ENCODE peak calls at places on chromosomes 3 and 15, in eight cellular contexts. One of them, this sample, is unnamed.

GRCh38 chr3:106176734-106177133 is 307.9 kb upstream of the CBLB start:
- DNase-seq in lower lobe of right lung: no peak
- DNase-seq in cardiac fibroblast: peak
- DNase-seq in HFF-Myc: no peak
- DNase-seq in left ventricle myocardium inferior: no peak
- DNase-seq in psoas muscle: no peak
- DNase-seq in AG04450: no peak
- DNase-seq in GM13976: peak
- DNase-seq in this sample: no peak

GRCh38 chr3:128917291-128917690 is 37.9 kb downstream of the ACAD9 start:
- DNase-seq in lower lobe of right lung: no peak
- DNase-seq in cardiac fibroblast: no peak
- DNase-seq in HFF-Myc: no peak
- DNase-seq in left ventricle myocardium inferior: no peak
- DNase-seq in psoas muscle: no peak
- DNase-seq in AG04450: no peak
- DNase-seq in GM13976: no peak
- DNase-seq in this sample: no peak

GRCh38 chr3:172125963-172126403 is 86.6 kb downstream of the FNDC3B start:
- DNase-seq in lower lobe of right lung: peak
- DNase-seq in cardiac fibroblast: peak
- DNase-seq in HFF-Myc: peak
- DNase-seq in left ventricle myocardium inferior: peak
- DNase-seq in psoas muscle: peak
- DNase-seq in AG04450: no peak
- DNase-seq in GM13976: no peak
- DNase-seq in this sample: no peak

GRCh38 chr15:65836665-65837064 is 32.6 kb upstream of the RAB11A start:
- DNase-seq in lower lobe of right lung: no peak
- DNase-seq in cardiac fibroblast: no peak
- DNase-seq in HFF-Myc: no peak
- DNase-seq in left ventricle myocardium inferior: no peak
- DNase-seq in psoas muscle: no peak
- DNase-seq in AG04450: no peak
- DNase-seq in GM13976: no peak
- DNase-seq in this sample: no peak

GRCh38 chr3:13866406-13866965 is 13.4 kb downstream of the WNT7A start:
- DNase-seq in lower lobe of right lung: no peak
- DNase-seq in cardiac fibroblast: no peak
- DNase-seq in HFF-Myc: no peak
- DNase-seq in left ventricle myocardium inferior: no peak
- DNase-seq in psoas muscle: no peak
- DNase-seq in AG04450: no peak
- DNase-seq in GM13976: no peak
- DNase-seq in this sample: no peak

GRCh38 chr3:167602041-167602440 is 51.7 kb downstream of the WDR49 start:
- DNase-seq in lower lobe of right lung: no peak
- DNase-seq in cardiac fibroblast: no peak
- DNase-seq in HFF-Myc: no peak
- DNase-seq in left ventricle myocardium inferior: no peak
- DNase-seq in psoas muscle: no peak
- DNase-seq in AG04450: no peak
- DNase-seq in GM13976: no peak
- DNase-seq in this sample: no peak

GRCh38 chr15:31197497-31198414 is 96.2 kb upstream of the TRPM1 start:
- DNase-seq in lower lobe of right lung: peak
- DNase-seq in cardiac fibroblast: peak
- DNase-seq in HFF-Myc: no peak
- DNase-seq in left ventricle myocardium inferior: peak
- DNase-seq in psoas muscle: no peak
- DNase-seq in AG04450: no peak
- DNase-seq in GM13976: peak
- DNase-seq in this sample: no peak

GRCh38 chr3:29176501-29176900 is 104.4 kb upstream of the RBMS3 start:
- DNase-seq in lower lobe of right lung: no peak
- DNase-seq in cardiac fibroblast: no peak
- DNase-seq in HFF-Myc: no peak
- DNase-seq in left ventricle myocardium inferior: no peak
- DNase-seq in psoas muscle: no peak
- DNase-seq in AG04450: no peak
- DNase-seq in GM13976: no peak
- DNase-seq in this sample: no peak

GRCh38 chr3:26106119-26106690 is 316.3 kb downstream of the OXSM start:
- DNase-seq in lower lobe of right lung: no peak
- DNase-seq in cardiac fibroblast: no peak
- DNase-seq in HFF-Myc: no peak
- DNase-seq in left ventricle myocardium inferior: no peak
- DNase-seq in psoas muscle: no peak
- DNase-seq in AG04450: no peak
- DNase-seq in GM13976: no peak
- DNase-seq in this sample: no peak

GRCh38 chr3:81728766-81729544 is 32.5 kb downstream of the GBE1 start:
- DNase-seq in lower lobe of right lung: no peak
- DNase-seq in cardiac fibroblast: peak
- DNase-seq in HFF-Myc: no peak
- DNase-seq in left ventricle myocardium inferior: no peak
- DNase-seq in psoas muscle: no peak
- DNase-seq in AG04450: no peak
- DNase-seq in GM13976: no peak
- DNase-seq in this sample: peak

GRCh38 chr15:44194397-44195150 is 497 bp downstream of the FRMD5 start:
- DNase-seq in lower lobe of right lung: peak
- DNase-seq in cardiac fibroblast: peak
- DNase-seq in HFF-Myc: no peak
- DNase-seq in left ventricle myocardium inferior: peak
- DNase-seq in psoas muscle: peak
- DNase-seq in AG04450: peak
- DNase-seq in GM13976: no peak
- DNase-seq in this sample: peak

GRCh38 chr15:64460737-64461576 is 579 bp downstream of the ZNF609 start:
- DNase-seq in lower lobe of right lung: no peak
- DNase-seq in cardiac fibroblast: peak
- DNase-seq in HFF-Myc: peak
- DNase-seq in left ventricle myocardium inferior: no peak
- DNase-seq in psoas muscle: peak
- DNase-seq in AG04450: peak
- DNase-seq in GM13976: peak
- DNase-seq in this sample: peak

GRCh38 chr3:86993704-86994103 is 2.8 kb upstream of the VGLL3 start:
- DNase-seq in lower lobe of right lung: no peak
- DNase-seq in cardiac fibroblast: peak
- DNase-seq in HFF-Myc: no peak
- DNase-seq in left ventricle myocardium inferior: no peak
- DNase-seq in psoas muscle: no peak
- DNase-seq in AG04450: no peak
- DNase-seq in GM13976: no peak
- DNase-seq in this sample: no peak

GRCh38 chr3:57164217-57164605 is 942 bp downstream of the IL17RD start:
- DNase-seq in lower lobe of right lung: peak
- DNase-seq in cardiac fibroblast: peak
- DNase-seq in HFF-Myc: no peak
- DNase-seq in left ventricle myocardium inferior: peak
- DNase-seq in psoas muscle: peak
- DNase-seq in AG04450: no peak
- DNase-seq in GM13976: peak
- DNase-seq in this sample: no peak

GRCh38 chr3:129530331-129530761 is 1.9 kb downstream of the RHO start:
- DNase-seq in lower lobe of right lung: no peak
- DNase-seq in cardiac fibroblast: peak
- DNase-seq in HFF-Myc: no peak
- DNase-seq in left ventricle myocardium inferior: no peak
- DNase-seq in psoas muscle: no peak
- DNase-seq in AG04450: peak
- DNase-seq in GM13976: no peak
- DNase-seq in this sample: no peak

GRCh38 chr3:71229905-71230657 is 353.4 kb downstream of the FOXP1 start:
- DNase-seq in lower lobe of right lung: no peak
- DNase-seq in cardiac fibroblast: no peak
- DNase-seq in HFF-Myc: no peak
- DNase-seq in left ventricle myocardium inferior: no peak
- DNase-seq in psoas muscle: no peak
- DNase-seq in AG04450: no peak
- DNase-seq in GM13976: no peak
- DNase-seq in this sample: no peak

GRCh38 chr3:122310361-122310760 is 14.7 kb upstream of the CSTA start:
- DNase-seq in lower lobe of right lung: no peak
- DNase-seq in cardiac fibroblast: no peak
- DNase-seq in HFF-Myc: no peak
- DNase-seq in left ventricle myocardium inferior: no peak
- DNase-seq in psoas muscle: no peak
- DNase-seq in AG04450: no peak
- DNase-seq in GM13976: no peak
- DNase-seq in this sample: peak

GRCh38 chr3:116179091-116179490 is 266.2 kb downstream of the LSAMP start:
- DNase-seq in lower lobe of right lung: no peak
- DNase-seq in cardiac fibroblast: no peak
- DNase-seq in HFF-Myc: peak
- DNase-seq in left ventricle myocardium inferior: no peak
- DNase-seq in psoas muscle: no peak
- DNase-seq in AG04450: peak
- DNase-seq in GM13976: no peak
- DNase-seq in this sample: no peak

GRCh38 chr3:63193647-63194046 is 84.5 kb upstream of the SYNPR start:
- DNase-seq in lower lobe of right lung: no peak
- DNase-seq in cardiac fibroblast: peak
- DNase-seq in HFF-Myc: peak
- DNase-seq in left ventricle myocardium inferior: no peak
- DNase-seq in psoas muscle: no peak
- DNase-seq in AG04450: no peak
- DNase-seq in GM13976: no peak
- DNase-seq in this sample: peak
- TF ChIP-seq CTCF in lower lobe of right lung: peak
- TF ChIP-seq CTCF in cardiac fibroblast: peak
- TF ChIP-seq CTCF in HFF-Myc: peak
- TF ChIP-seq CTCF in left ventricle myocardium inferior: peak
- TF ChIP-seq CTCF in psoas muscle: peak
- TF ChIP-seq CTCF in AG04450: peak
- TF ChIP-seq CTCF in GM13976: no peak
- TF ChIP-seq CTCF in this sample: peak

GRCh38 chr3:52373676-52374075 is 57.6 kb downstream of the DNAH1 start:
- DNase-seq in lower lobe of right lung: no peak
- DNase-seq in cardiac fibroblast: no peak
- DNase-seq in HFF-Myc: no peak
- DNase-seq in left ventricle myocardium inferior: no peak
- DNase-seq in psoas muscle: no peak
- DNase-seq in AG04450: no peak
- DNase-seq in GM13976: no peak
- DNase-seq in this sample: no peak

GRCh38 chr3:52379610-52380009 is 63.5 kb downstream of the DNAH1 start:
- DNase-seq in lower lobe of right lung: no peak
- DNase-seq in cardiac fibroblast: no peak
- DNase-seq in HFF-Myc: no peak
- DNase-seq in left ventricle myocardium inferior: no peak
- DNase-seq in psoas muscle: no peak
- DNase-seq in AG04450: no peak
- DNase-seq in GM13976: no peak
- DNase-seq in this sample: no peak

GRCh38 chr3:52380023-52380422 is 63.9 kb downstream of the DNAH1 start:
- DNase-seq in lower lobe of right lung: no peak
- DNase-seq in cardiac fibroblast: no peak
- DNase-seq in HFF-Myc: no peak
- DNase-seq in left ventricle myocardium inferior: no peak
- DNase-seq in psoas muscle: no peak
- DNase-seq in AG04450: no peak
- DNase-seq in GM13976: no peak
- DNase-seq in this sample: no peak

GRCh38 chr3:52372822-52373504 is 56.8 kb downstream of the DNAH1 start:
- DNase-seq in lower lobe of right lung: no peak
- DNase-seq in cardiac fibroblast: no peak
- DNase-seq in HFF-Myc: no peak
- DNase-seq in left ventricle myocardium inferior: peak
- DNase-seq in psoas muscle: peak
- DNase-seq in AG04450: no peak
- DNase-seq in GM13976: peak
- DNase-seq in this sample: no peak

DNA sequence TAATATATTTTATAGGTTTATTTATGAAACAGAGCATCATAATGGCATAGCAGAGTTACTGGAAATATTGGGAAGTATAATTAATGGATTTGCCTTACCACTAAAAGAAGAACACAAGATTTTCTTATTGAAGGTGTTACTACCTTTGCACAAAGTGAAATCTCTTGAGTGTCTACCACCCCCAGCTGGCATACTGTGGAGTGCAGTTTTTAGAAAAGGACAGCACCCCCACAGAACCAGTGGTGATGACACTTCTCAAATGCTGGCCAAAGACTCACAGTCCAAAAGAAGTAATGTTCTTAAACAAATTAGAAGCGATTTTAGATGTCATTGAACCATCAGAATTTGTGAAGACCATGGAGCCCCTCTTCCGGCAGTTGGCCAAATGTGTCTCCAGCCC is 58.1 kb downstream of the DNAH1 start:
- DNase-seq in lower lobe of right lung: no peak
- DNase-seq in cardiac fibroblast: no peak
- DNase-seq in HFF-Myc: no peak
- DNase-seq in left ventricle myocardium inferior: no peak
- DNase-seq in psoas muscle: no peak
- DNase-seq in AG04450: no peak
- DNase-seq in GM13976: no peak
- DNase-seq in this sample: no peak
- TF ChIP-seq CTCF in lower lobe of right lung: no peak
- TF ChIP-seq CTCF in cardiac fibroblast: peak
- TF ChIP-seq CTCF in HFF-Myc: no peak
- TF ChIP-seq CTCF in left ventricle myocardium inferior: no peak
- TF ChIP-seq CTCF in psoas muscle: no peak
- TF ChIP-seq CTCF in AG04450: no peak
- TF ChIP-seq CTCF in GM13976: no peak
- TF ChIP-seq CTCF in this sample: no peak

DNA sequence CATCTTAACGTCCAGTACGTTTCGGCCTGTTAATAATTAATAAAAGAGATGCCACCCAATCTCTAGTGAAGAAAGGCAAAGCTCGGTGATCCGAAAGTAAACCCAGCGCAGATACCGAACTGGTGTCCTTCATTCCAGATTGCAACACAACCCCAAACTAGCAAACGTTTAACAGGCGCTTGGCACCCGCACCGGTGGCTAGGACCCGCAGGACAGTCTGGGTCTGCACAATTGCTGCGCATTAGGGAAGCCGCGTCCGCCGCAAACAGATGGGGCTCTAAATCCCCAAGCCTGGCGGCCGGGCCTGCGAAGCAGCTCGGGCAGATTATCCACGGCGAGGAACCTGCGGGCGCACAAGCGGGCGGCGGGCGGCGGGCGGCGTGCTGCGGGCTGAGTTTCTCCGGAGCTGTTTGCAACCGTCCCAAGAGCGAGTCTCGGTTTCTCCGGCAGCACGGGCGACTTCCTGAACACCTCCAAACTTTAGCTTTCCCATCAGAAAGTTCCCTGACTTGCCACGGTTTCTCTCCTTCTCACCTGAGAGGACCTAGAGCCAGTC is 112.1 kb upstream of the ICE2 start:
- DNase-seq in lower lobe of right lung: peak
- DNase-seq in cardiac fibroblast: peak
- DNase-seq in HFF-Myc: no peak
- DNase-seq in left ventricle myocardium inferior: peak
- DNase-seq in psoas muscle: peak
- DNase-seq in AG04450: no peak
- DNase-seq in GM13976: peak
- DNase-seq in this sample: peak
- TF ChIP-seq CTCF in lower lobe of right lung: no peak
- TF ChIP-seq CTCF in cardiac fibroblast: no peak
- TF ChIP-seq CTCF in HFF-Myc: no peak
- TF ChIP-seq CTCF in left ventricle myocardium inferior: peak
- TF ChIP-seq CTCF in psoas muscle: peak
- TF ChIP-seq CTCF in AG04450: no peak
- TF ChIP-seq CTCF in GM13976: no peak
- TF ChIP-seq CTCF in this sample: no peak

GRCh38 chr3:9820944-9821343 is 10.9 kb downstream of the TTLL3 start:
- DNase-seq in lower lobe of right lung: no peak
- DNase-seq in cardiac fibroblast: peak
- DNase-seq in HFF-Myc: no peak
- DNase-seq in left ventricle myocardium inferior: no peak
- DNase-seq in psoas muscle: no peak
- DNase-seq in AG04450: no peak
- DNase-seq in GM13976: no peak
- DNase-seq in this sample: no peak
- TF ChIP-seq CTCF in lower lobe of right lung: peak
- TF ChIP-seq CTCF in cardiac fibroblast: peak
- TF ChIP-seq CTCF in HFF-Myc: peak
- TF ChIP-seq CTCF in left ventricle myocardium inferior: peak
- TF ChIP-seq CTCF in psoas muscle: no peak
- TF ChIP-seq CTCF in AG04450: peak
- TF ChIP-seq CTCF in GM13976: no peak
- TF ChIP-seq CTCF in this sample: peak